ENCODE peak calls at places on chromosome 12, in six cellular contexts. T is fibroblast of villous mesenchyme; L is AG10803; K is CD8-positive, alpha-beta T cell; R is Panc1; Y is AG04450. U is an unnamed sample.

GRCh38 chr12:132558861-132559623 is 51.3 kb downstream of the LRCOL1 start:
- DNase-seq in T (no peak), L (no peak), K (no peak), R (no peak), Y (no peak), U (no peak)

GRCh38 chr12:107320031-107320928 is 226.9 kb upstream of the CRY1 start:
- DNase-seq in T (peak), L (peak), K (peak), R (no peak), Y (no peak), U (no peak)

GRCh38 chr12:53461059-53461458 is 9.2 kb downstream of the PCBP2 start:
- DNase-seq in T (no peak), L (no peak), K (no peak), R (no peak), Y (no peak), U (no peak)

GRCh38 chr12:115191342-115191741 is 507.4 kb upstream of the TBX3 start:
- DNase-seq in T (peak), L (peak), K (no peak), R (no peak), Y (no peak), U (peak)

GRCh38 chr12:123512838-123513665 is 20.5 kb downstream of the RILPL1 start:
- DNase-seq in T (no peak), L (no peak), K (no peak), R (no peak), Y (no peak), U (no peak)

GRCh38 chr12:57836442-57837375 is 9.8 kb downstream of the CTDSP2 start:
- DNase-seq in T (peak), L (peak), K (peak), R (no peak), Y (peak), U (peak)

GRCh38 chr12:93234641-93235040 is 143.1 kb upstream of the NUDT4 start:
- DNase-seq in T (no peak), L (peak), K (no peak), R (no peak), Y (no peak), U (no peak)

GRCh38 chr12:10364839-10365681 is 24.8 kb downstream of the KLRK1 start:
- DNase-seq in T (peak), L (peak), K (peak), R (peak), Y (peak), U (no peak)

GRCh38 chr12:110744697-110745264 is 2.1 kb upstream of the PPP1CC start:
- DNase-seq in T (no peak), L (no peak), K (no peak), R (no peak), Y (no peak), U (no peak)

GRCh38 chr12:1488908-1489381 is 105.4 kb downstream of the FBXL14 start:
- DNase-seq in T (peak), L (peak), K (peak), R (no peak), Y (no peak), U (no peak)

GRCh38 chr12:47071241-47071852 is 8.1 kb upstream of the PCED1B start:
- DNase-seq in T (no peak), L (no peak), K (peak), R (no peak), Y (no peak), U (no peak)
- TF ChIP-seq CTCF in T (peak), L (peak), K (peak), R (peak), Y (peak), U (peak)

GRCh38 chr12:26719852-26720251 is 113.1 kb downstream of the ITPR2 start:
- DNase-seq in T (no peak), L (no peak), K (no peak), R (no peak), Y (no peak), U (no peak)
- TF ChIP-seq CTCF in T (peak), L (peak), K (no peak), R (peak), Y (peak), U (no peak)

GRCh38 chr12:121400332-121401139 is 618 bp downstream of the RNF34 start:
- DNase-seq in T (peak), L (peak), K (peak), R (no peak), Y (no peak), U (no peak)
- TF ChIP-seq CTCF in T (no peak), L (no peak), K (no peak), R (no peak), Y (no peak), U (no peak)

GRCh38 chr12:102095677-102096263 is 24.1 kb downstream of the NUP37 start:
- DNase-seq in T (peak), L (peak), K (no peak), R (no peak), Y (no peak), U (no peak)
- TF ChIP-seq CTCF in T (peak), L (peak), K (peak), R (peak), Y (peak), U (peak)